ENCODE peak calls at places on chromosomes 2 and 18, in four cellular contexts. K is non-pigmented ciliary epithelial cell, N is right cardiac atrium, P is nucleus accumbens. I is an unnamed sample.

GRCh38 chr2:30436859-30437435 is 10.1 kb upstream of the LCLAT1 start:
- DNase-seq in K (no peak), N (peak), P (no peak), I (no peak)

GRCh38 chr2:141496805-141497204 is 634.0 kb downstream of the LRP1B start:
- DNase-seq in N (no peak), K (no peak), P (no peak), I (no peak)

GRCh38 chr2:165058471-165059265 is 103.3 kb upstream of the SLC38A11 start:
- DNase-seq in K (no peak), N (no peak), P (no peak), I (no peak)

GRCh38 chr2:238100049-238100820 is at the start of gene ESPNL:
- DNase-seq in P (no peak), K (no peak), N (peak), I (no peak)

GRCh38 chr2:226187601-226188000 is 612.0 kb downstream of the IRS1 start:
- DNase-seq in N (no peak), K (peak), P (no peak), I (no peak)

GRCh38 chr18:66872277-66872676 is 268.4 kb upstream of the CDH19 start:
- DNase-seq in P (no peak), K (no peak), N (no peak), I (no peak)

GRCh38 chr2:150075831-150076230 is 411.6 kb downstream of the RND3 start:
- DNase-seq in N (no peak), K (peak), P (no peak), I (no peak)

GRCh38 chr2:238739668-238740067 is 108.2 kb upstream of the TWIST2 start:
- DNase-seq in P (no peak), K (no peak), N (no peak), I (no peak)

I was measured in Right ventricle myocardium superior.